ENCODE peak calls at places on chromosomes 16 and 17, in five cellular contexts. U is hepatic stellate cell, A is Daoy, M is aorta, S is EL. N is an unnamed sample.

GRCh38 chr17:43958953-43959352 is 5.2 kb upstream of the PYY start:
- DNase-seq in U (no peak), S (peak; percentile 21), A (no peak), M (no peak), N (no peak)

GRCh38 chr16:88356124-88356726 is 26.5 kb upstream of the ZNF469 start:
- DNase-seq in S (no peak), M (no peak), U (no peak), A (no peak), N (no peak)

GRCh38 chr17:269616-270514 is 82.7 kb downstream of the RPH3AL start:
- DNase-seq in M (peak; percentile 55), A (no peak), S (no peak), U (no peak), N (peak; percentile 51)

GRCh38 chr17:5282639-5283217 is 644 bp downstream of the RABEP1 start:
- DNase-seq in U (peak; percentile 17), S (peak; percentile 23), M (peak; percentile 78), A (peak; percentile 23), N (peak; percentile 66)

GRCh38 chr17:60416368-60416925 is 5.8 kb upstream of the CHCT1 start:
- DNase-seq in M (no peak), S (no peak), U (no peak), A (no peak), N (no peak)

GRCh38 chr17:36930501-36930900 is 6.8 kb upstream of the LHX1 start:
- DNase-seq in M (no peak), U (no peak), A (no peak), S (no peak), N (no peak)

GRCh38 chr16:70649300-70649699 is 2.9 kb downstream of the IL34 start:
- DNase-seq in U (no peak), A (no peak), S (peak; percentile 35), M (no peak), N (peak; percentile 37)

GRCh38 chr16:50068550-50068949 is 2.8 kb downstream of the HEATR3 start:
- DNase-seq in M (no peak), S (peak; percentile 26), U (peak; percentile 52), A (no peak), N (no peak)

GRCh38 chr17:56160395-56160889 is 7.2 kb downstream of the ANKFN1 start:
- DNase-seq in S (no peak), M (no peak), U (no peak), A (no peak), N (no peak)

GRCh38 chr17:58328195-58329034 is at the start of gene TSPOAP1:
- DNase-seq in M (peak; percentile 79), A (no peak), S (no peak), U (no peak), N (no peak)

GRCh38 chr17:47279062-47279801 is 25.6 kb downstream of the ITGB3 start:
- DNase-seq in S (peak; percentile 99), A (peak; percentile 98), M (peak; percentile 90), U (peak; percentile 80), N (no peak)

GRCh38 chr16:67170168-67170947 is at the start of gene NOL3:
- DNase-seq in U (peak; percentile 93), S (peak; percentile 86), A (peak; percentile 82), M (peak; percentile 95), N (peak; percentile 88)

GRCh38 chr16:68450741-68451140 is 2.4 kb upstream of the SMPD3 start:
- DNase-seq in S (peak; percentile 66), A (no peak), U (no peak), M (no peak), N (no peak)

GRCh38 chr17:4340914-4341615 is 25.4 kb downstream of the UBE2G1 start:
- DNase-seq in S (peak; percentile 29), A (no peak), M (no peak), U (peak; percentile 21), N (no peak)

GRCh38 chr17:79212150-79213087 is 137.8 kb downstream of the ENGASE start:
- DNase-seq in U (no peak), S (no peak), A (no peak), M (no peak), N (no peak)

GRCh38 chr17:56973520-56973919 is 4.4 kb upstream of the SCPEP1 start:
- DNase-seq in A (no peak), M (no peak), S (no peak), U (no peak), N (no peak)

GRCh38 chr17:17416400-17417360 is 60.1 kb upstream of the MED9 start:
- DNase-seq in S (peak; percentile 59), U (peak; percentile 51), A (peak; percentile 54), M (no peak), N (no peak)

GRCh38 chr17:76654408-76654807 is 10.9 kb upstream of the ST6GALNAC1 start:
- DNase-seq in A (no peak), U (no peak), S (no peak), M (no peak), N (no peak)

GRCh38 chr17:82400206-82400605 is 17.9 kb upstream of the HEXD start:
- DNase-seq in S (no peak), U (no peak), M (no peak), A (no peak), N (no peak)

GRCh38 chr16:4613636-4614570 is 785 bp downstream of the UBALD1 start:
- DNase-seq in S (peak; percentile 43), M (peak; percentile 79), U (peak; percentile 47), A (peak; percentile 56), N (no peak)

GRCh38 chr16:8966781-8967436 is 3.2 kb upstream of the USP7 start:
- DNase-seq in M (peak; percentile 24), S (no peak), A (no peak), U (no peak), N (no peak)

GRCh38 chr17:14337596-14338079 is 36.8 kb downstream of the HS3ST3B1 start:
- DNase-seq in S (no peak), A (no peak), M (no peak), U (no peak), N (no peak)

GRCh38 chr17:76982408-76983074 is 114.3 kb downstream of the MGAT5B start:
- DNase-seq in A (no peak), S (no peak), U (no peak), M (no peak), N (no peak)

GRCh38 chr17:63842173-63842539 is 329 bp downstream of the SMARCD2 start:
- DNase-seq in S (no peak), U (peak; percentile 28), M (peak; percentile 84), A (no peak), N (peak; percentile 77)

GRCh38 chr16:14104066-14104465 is 32.9 kb downstream of the MRTFB start:
- DNase-seq in M (no peak), U (no peak), S (no peak), A (no peak), N (no peak)

GRCh38 chr16:5604770-5605169 is 507.2 kb upstream of the EEF2KMT start:
- DNase-seq in S (no peak), A (no peak), U (no peak), M (no peak), N (no peak)

GRCh38 chr16:75614247-75614897 is 8.7 kb downstream of the ADAT1 start:
- DNase-seq in A (no peak), M (no peak), U (peak; percentile 32), S (peak; percentile 85), N (no peak)

GRCh38 chr17:10197721-10198508 is 491 bp downstream of the GAS7 start:
- DNase-seq in S (no peak), M (peak; percentile 77), U (no peak), A (peak; percentile 28), N (peak; percentile 64)

GRCh38 chr16:4392382-4393242 is 21.0 kb downstream of the VASN start:
- DNase-seq in S (peak; percentile 85), A (peak; percentile 82), U (peak; percentile 70), M (peak; percentile 82), N (no peak)

GRCh38 chr17:62724398-62725146 is 83.5 kb downstream of the MARCHF10 start:
- DNase-seq in M (no peak), S (no peak), A (peak; percentile 48), U (no peak), N (no peak)

GRCh38 chr17:79707931-79708891 is 22.5 kb upstream of the ENPP7 start:
- DNase-seq in S (peak; percentile 45), U (peak; percentile 68), M (no peak), A (peak; percentile 60), N (peak; percentile 80)

GRCh38 chr16:54936979-54937672 is 6.5 kb downstream of the IRX5 start:
- DNase-seq in U (peak; percentile 56), S (peak; percentile 59), M (no peak), A (no peak), N (no peak)

GRCh38 chr16:83717308-83717707 is 90.5 kb upstream of the HSBP1 start:
- DNase-seq in S (peak; percentile 49), A (no peak), M (no peak), U (no peak), N (no peak)

GRCh38 chr17:79066963-79067362 is 7.7 kb upstream of the ENGASE start:
- DNase-seq in M (peak; percentile 27), U (no peak), S (no peak), A (no peak), N (no peak)

GRCh38 chr17:13646411-13646810 is 44.7 kb upstream of the HS3ST3A1 start:
- DNase-seq in S (peak; percentile 32), M (no peak), U (no peak), A (peak; percentile 30), N (no peak)

N was measured in sciatic nerve.